ENCODE peak calls at places on chromosome 2, in eight cellular contexts. Q is GM10248; E is AG10803; U is SJCRH30; O is activated CD4-positive, alpha-beta T cell treated with anti-CD3 and anti-CD28 coated beads, Interleukin-2, amount 50 U/mL, for 4 hours; R is AG09309; B is body of pancreas; C is NCI-H510A treated with DMSO at 0.1 percent for 48 hours. L is an unnamed sample.

GRCh38 chr2:186560254-186560653 is 29.6 kb upstream of the ITGAV start:
- DNase-seq in O (no peak), B (no peak), E (no peak), R (no peak), U (no peak), Q (no peak), C (no peak), L (no peak)

GRCh38 chr2:222404126-222404891 is 20.0 kb upstream of the SGPP2 start:
- DNase-seq in R (no peak), U (no peak), O (no peak), Q (no peak), C (no peak), E (no peak), B (no peak), L (no peak)

GRCh38 chr2:188348974-188349500 is 57.4 kb downstream of the GULP1 start:
- DNase-seq in O (no peak), B (no peak), Q (no peak), E (no peak), R (no peak), U (no peak), C (no peak), L (no peak)

GRCh38 chr2:72961853-72962468 is 44.6 kb downstream of the EMX1 start:
- DNase-seq in U (no peak), C (no peak), R (no peak), Q (no peak), E (no peak), O (no peak), B (no peak), L (no peak)

GRCh38 chr2:146124741-146125140 is 1604.8 kb upstream of the ZEB2 start:
- DNase-seq in Q (no peak), B (no peak), C (no peak), E (peak), O (no peak), R (peak), U (no peak), L (no peak)

GRCh38 chr2:16870677-16871076 is 205.0 kb upstream of the CYRIA start:
- DNase-seq in B (no peak), R (no peak), Q (no peak), U (no peak), C (no peak), E (no peak), O (no peak), L (no peak)

GRCh38 chr2:25615920-25616319 is 57.5 kb downstream of the DTNB start:
- DNase-seq in O (no peak), Q (no peak), E (no peak), U (no peak), B (no peak), C (no peak), R (no peak), L (no peak)

GRCh38 chr2:149562304-149562703 is 25.3 kb downstream of the MMADHC start:
- DNase-seq in B (peak), O (no peak), Q (no peak), U (no peak), R (no peak), C (peak), E (peak), L (no peak)

GRCh38 chr2:111050701-111051376 is 69.9 kb upstream of the BCL2L11 start:
- DNase-seq in R (no peak), Q (no peak), U (no peak), C (no peak), B (no peak), E (no peak), O (no peak), L (no peak)

GRCh38 chr2:104844813-104845551 is 8.9 kb upstream of the POU3F3 start:
- DNase-seq in B (no peak), E (no peak), C (no peak), R (no peak), U (no peak), Q (peak), O (no peak), L (no peak)

GRCh38 chr2:40169430-40169829 is 282.5 kb downstream of the SLC8A1 start:
- DNase-seq in O (no peak), Q (no peak), U (peak), C (no peak), B (no peak), E (no peak), R (no peak), L (no peak)

GRCh38 chr2:73212098-73212447 is 2.0 kb upstream of the SMYD5 start:
- DNase-seq in Q (no peak), B (no peak), E (no peak), U (no peak), O (no peak), C (no peak), R (no peak), L (no peak)

GRCh38 chr2:220959391-220959802 is 612.7 kb downstream of the EPHA4 start:
- DNase-seq in R (no peak), Q (no peak), C (no peak), B (peak), E (no peak), U (no peak), O (no peak), L (no peak)

GRCh38 chr2:168593713-168594112 is 137.6 kb downstream of the CERS6 start:
- DNase-seq in Q (no peak), R (no peak), U (no peak), C (no peak), E (peak), O (no peak), B (no peak), L (no peak)

GRCh38 chr2:157596992-157597681 is 31.5 kb downstream of the ACVR1C start:
- DNase-seq in R (no peak), U (no peak), Q (peak), B (peak), C (no peak), O (peak), E (peak), L (no peak)

GRCh38 chr2:63055510-63056308 is 5.1 kb downstream of the OTX1 start:
- DNase-seq in R (no peak), E (no peak), U (no peak), Q (peak), B (no peak), C (no peak), O (no peak), L (no peak)

GRCh38 chr2:88680266-88680902 is 11.1 kb upstream of the RPIA start:
- DNase-seq in E (no peak), U (no peak), B (no peak), Q (no peak), O (no peak), C (no peak), R (no peak), L (no peak)

GRCh38 chr2:225274751-225275150 is 124.8 kb upstream of the NYAP2 start:
- DNase-seq in E (peak), Q (no peak), B (peak), U (peak), C (peak), R (no peak), O (no peak), L (no peak)